ENCODE peak calls at places on chromosome 20, in nine cellular contexts. Q, C, S, U, T, W, X, Y and Z are unnamed samples. For H3K79me2 and H3K4me1, the result is how much of the 10 kb centered on the place peaks cover.

GRCh38 chr20:29878281-29878741 is 1379.2 kb upstream of the DEFB115 start:
- DNase-seq in Q (no peak), C (no peak), S (peak), U (no peak), T (no peak), W (no peak), X (no peak), Y (no peak), Z (peak)

GRCh38 chr20:8094415-8094818 is 37.6 kb upstream of the PLCB1 start:
- DNase-seq in Q (no peak), C (peak), S (no peak), U (peak), T (no peak), W (no peak), X (peak), Y (no peak), Z (no peak)

GRCh38 chr20:15032352-15032622 is 694.9 kb upstream of the FLRT3 start:
- DNase-seq in Q (no peak), C (no peak), S (no peak), U (no peak), T (no peak), W (no peak), X (no peak), Y (no peak), Z (no peak)

GRCh38 chr20:46893877-46894578 is 615 bp upstream of the EYA2 start:
- DNase-seq in Q (no peak), C (no peak), S (no peak), U (no peak), T (no peak), W (no peak), X (no peak), Y (no peak), Z (no peak)

GRCh38 chr20:59777321-59777705 is 156.1 kb downstream of the SYCP2 start:
- DNase-seq in Q (no peak), C (no peak), S (no peak), U (no peak), T (no peak), W (no peak), X (no peak), Y (no peak), Z (no peak)

GRCh38 chr20:63980317-63980805 is 571 bp upstream of the PRPF6 start:
- DNase-seq in Q (no peak), C (no peak), S (no peak), U (no peak), T (peak), W (no peak), X (peak), Y (no peak), Z (no peak)

GRCh38 chr20:37977786-37978185 is 55.5 kb downstream of the TTI1 start:
- DNase-seq in Q (no peak), C (no peak), S (no peak), U (no peak), T (no peak), W (no peak), X (no peak), Y (no peak), Z (no peak)

GRCh38 chr20:3221398-3222226 is 12.3 kb downstream of the ITPA start:
- DNase-seq in Q (no peak), C (no peak), S (no peak), U (no peak), T (no peak), W (no peak), X (no peak), Y (no peak), Z (no peak)

GRCh38 chr20:16528078-16528477 is 45.2 kb downstream of the KIF16B start:
- DNase-seq in Q (no peak), C (peak), S (peak), U (peak), T (peak), W (peak), X (peak), Y (no peak), Z (no peak)

GRCh38 chr20:52178691-52179090 is 12.9 kb downstream of the ZFP64 start:
- DNase-seq in Q (no peak), C (no peak), S (no peak), U (peak), T (no peak), W (no peak), X (no peak), Y (no peak), Z (no peak)

DNA sequence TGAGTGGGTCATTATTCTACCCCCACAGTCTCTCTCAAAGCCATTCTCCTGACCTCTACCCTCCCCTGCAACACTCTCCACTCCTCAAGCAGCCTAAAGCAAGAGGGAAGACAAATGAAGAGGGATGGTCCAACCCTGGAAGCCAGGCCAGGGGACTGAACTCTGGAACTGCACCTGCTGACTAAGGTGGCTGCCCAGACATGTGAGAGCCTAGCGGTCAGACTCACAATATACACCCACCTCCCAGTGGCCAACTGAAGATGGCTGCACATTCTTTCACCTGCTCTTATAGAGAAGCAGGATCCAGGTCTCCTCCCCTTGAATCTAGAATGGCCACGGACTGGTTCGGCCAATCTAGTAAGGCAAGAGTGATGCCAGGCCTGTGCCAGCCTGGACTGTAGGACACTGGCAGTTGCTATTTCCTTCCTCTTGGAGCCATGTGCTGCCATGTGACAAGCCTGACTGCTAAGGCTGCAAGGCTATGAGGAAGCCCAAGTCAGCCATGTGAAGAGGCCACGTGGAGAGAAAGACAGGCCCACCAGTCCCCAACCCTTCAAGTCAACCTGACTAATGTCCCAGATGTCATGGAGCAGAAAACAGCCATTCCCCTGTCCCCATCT is 31.8 kb downstream of the ACSS1 start:
- DNase-seq in Q (no peak), C (no peak), S (no peak), U (no peak), T (no peak), W (no peak), X (no peak), Y (no peak), Z (no peak)
- H3K79me2 ChIP-seq in Q (under half), C (under half), S (under half), U (under half), T (under half), W (under half), X (under half), Y (under half), Z (under half)

GRCh38 chr20:53227523-53227922 is 255.4 kb downstream of the TSHZ2 start:
- DNase-seq in Q (no peak), C (peak), S (peak), U (no peak), T (no peak), W (no peak), X (no peak), Y (no peak), Z (no peak)
- H3K4me1 ChIP-seq in Q (under half), C (under half), S (under half), U (under half), T (under half), W (under half), X (under half), Y (under half), Z (under half)

DNA sequence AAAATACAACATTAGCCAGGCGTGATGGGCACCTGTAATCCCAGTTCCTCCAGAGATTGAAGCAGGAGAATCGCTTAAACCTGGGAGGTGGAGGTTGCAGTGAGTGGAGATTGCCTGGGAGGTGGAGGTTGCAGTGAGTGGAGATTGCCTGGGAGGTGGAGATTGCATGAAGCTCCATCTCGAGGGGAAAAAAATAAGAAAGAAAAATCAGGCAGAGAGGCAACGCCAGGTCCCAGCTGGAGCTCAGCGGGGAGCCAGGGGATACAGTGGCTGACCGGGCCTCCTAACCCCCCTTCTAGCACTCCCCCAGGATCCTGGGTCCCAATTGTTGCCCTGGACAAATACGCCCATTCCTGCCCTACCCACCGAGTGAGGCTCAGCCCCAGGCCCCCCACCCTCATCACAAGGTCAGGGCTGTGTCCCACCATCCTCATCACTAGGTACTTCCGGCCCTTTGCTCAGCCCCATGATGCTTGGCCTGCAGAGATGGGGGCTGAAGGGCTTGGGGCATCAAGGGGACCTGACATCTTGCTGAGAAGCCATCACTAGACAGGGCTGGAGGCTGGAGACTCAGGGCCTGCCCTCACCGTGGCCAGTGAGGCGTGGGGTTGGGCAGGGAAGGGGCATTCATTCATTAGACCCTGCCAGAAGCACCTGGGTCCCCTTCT is 1.9 kb downstream of the OGFR start:
- DNase-seq in Q (no peak), C (no peak), S (no peak), U (no peak), T (no peak), W (no peak), X (no peak), Y (no peak), Z (no peak)
- H3K4me3 ChIP-seq in Q (no peak), C (peak), S (no peak), U (no peak), T (no peak), W (peak), X (no peak), Y (peak), Z (peak)

GRCh38 chr20:5160882-5161281 is 34.1 kb downstream of the CDS2 start:
- DNase-seq in Q (no peak), C (no peak), S (no peak), U (no peak), T (no peak), W (no peak), X (no peak), Y (no peak), Z (no peak)
- H3K79me2 ChIP-seq in Q (under half), C (under half), S (under half), U (under half), T (half or more), W (under half), X (half or more), Y (under half), Z (half or more)

GRCh38 chr20:23021941-23022340 is 13.2 kb upstream of the SSTR4 start:
- DNase-seq in Q (no peak), C (no peak), S (no peak), U (no peak), T (peak), W (no peak), X (no peak), Y (no peak), Z (no peak)
- H3K4me1 ChIP-seq in Q (under half), C (under half), S (under half), U (under half), T (under half), W (under half), X (under half), Y (under half), Z (under half)

GRCh38 chr20:57618766-57619052 is 1.5 kb downstream of the ZBP1 start:
- DNase-seq in Q (no peak), C (no peak), S (no peak), U (no peak), T (no peak), W (no peak), X (no peak), Y (no peak), Z (no peak)
- H3K4me3 ChIP-seq in Q (no peak), C (no peak), S (no peak), U (no peak), T (no peak), W (no peak), X (no peak), Y (peak), Z (no peak)

DNA sequence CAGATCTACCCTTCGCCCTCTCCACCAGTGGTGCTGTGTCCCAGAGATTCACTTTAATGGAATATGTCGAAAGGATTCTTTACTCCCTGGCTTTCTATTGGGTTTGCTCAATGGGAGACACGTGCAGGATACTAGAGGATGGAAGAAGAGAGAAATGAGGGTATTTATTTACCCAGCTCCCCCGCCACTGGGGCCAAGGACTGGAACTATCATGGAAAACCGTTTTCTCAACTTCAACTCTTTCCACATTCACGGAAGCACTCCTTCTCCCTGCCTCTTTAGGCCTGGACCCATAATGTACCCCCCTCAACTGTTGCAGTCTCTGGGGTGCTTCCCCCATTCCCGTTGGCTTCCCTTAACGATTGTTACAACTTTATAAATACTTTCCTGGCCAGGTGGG is 26.6 kb upstream of the RALY start:
- DNase-seq in Q (no peak), C (no peak), S (no peak), U (no peak), T (no peak), W (no peak), X (no peak), Y (no peak), Z (no peak)
- H3K79me2 ChIP-seq in Q (under half), C (under half), S (under half), U (under half), T (under half), W (under half), X (under half), Y (under half), Z (under half)

GRCh38 chr20:23451956-23452487 is 654 bp downstream of the CST11 start:
- DNase-seq in Q (no peak), C (no peak), S (peak), U (no peak), T (no peak), W (no peak), X (peak), Y (no peak), Z (no peak)
- H3K4me1 ChIP-seq in Q (under half), C (under half), S (under half), U (under half), T (under half), W (under half), X (under half), Y (under half), Z (under half)

GRCh38 chr20:33862709-33863403 is 51.7 kb downstream of the CHMP4B start:
- DNase-seq in Q (peak), C (peak), S (no peak), U (peak), T (no peak), W (no peak), X (peak), Y (no peak), Z (peak)
- H3K4me3 ChIP-seq in Q (peak), C (no peak), S (no peak), U (no peak), T (no peak), W (no peak), X (no peak), Y (no peak), Z (peak)

GRCh38 chr20:21323640-21324039 is 20.5 kb downstream of the XRN2 start:
- DNase-seq in Q (peak), C (peak), S (peak), U (no peak), T (peak), W (peak), X (peak), Y (no peak), Z (no peak)
- H3K79me2 ChIP-seq in Q (half or more), C (half or more), S (under half), U (half or more), T (half or more), W (half or more), X (half or more), Y (half or more), Z (half or more)